ENCODE peak calls at places on chromosome 11, in six cellular contexts. F is left lung, Q is left ventricle myocardium inferior, I is coronary artery, D is cardiac muscle cell, U is fibroblast of lung. O is an unnamed sample.

GRCh38 chr11:7605544-7605943 is 67.8 kb downstream of the CYB5R2 start:
- DNase-seq in F (no peak), D (peak; percentile 79), U (no peak), Q (no peak), I (no peak), O (peak; percentile 20)

GRCh38 chr11:1126491-1126926 is 31.2 kb upstream of the MUC5AC start:
- DNase-seq in F (peak; percentile 53), I (peak; percentile 65), Q (no peak), D (no peak), U (no peak), O (no peak)

GRCh38 chr11:30128269-30128932 is 102.4 kb upstream of the FSHB start:
- DNase-seq in U (peak; percentile 27), F (no peak), I (no peak), Q (no peak), D (peak; percentile 63), O (peak; percentile 53)

GRCh38 chr11:100709233-100709999 is 22.3 kb downstream of the ARHGAP42 start:
- DNase-seq in F (no peak), Q (no peak), D (no peak), I (no peak), U (peak; percentile 24), O (no peak)

GRCh38 chr11:130313383-130314183 is 1.1 kb downstream of the ZBTB44 start:
- DNase-seq in I (no peak), U (peak; percentile 19), F (no peak), D (peak; percentile 3), Q (no peak), O (peak; percentile 26)

GRCh38 chr11:2256293-2256913 is 14.0 kb downstream of the ASCL2 start:
- DNase-seq in F (peak; percentile 59), U (no peak), I (no peak), D (no peak), Q (no peak), O (peak; percentile 54)

GRCh38 chr11:113168358-113168757 is 146.0 kb upstream of the TTC12 start:
- DNase-seq in I (no peak), F (no peak), Q (no peak), D (no peak), U (no peak), O (no peak)

GRCh38 chr11:3014314-3014938 is 22.3 kb upstream of the NAP1L4 start:
- DNase-seq in I (no peak), U (no peak), F (no peak), Q (no peak), D (no peak), O (no peak)

GRCh38 chr11:80521592-80521991 is 1080.8 kb upstream of the TENM4 start:
- DNase-seq in U (no peak), Q (no peak), I (no peak), D (no peak), F (no peak), O (peak; percentile 15)

GRCh38 chr11:102121329-102121728 is 11.1 kb downstream of the YAP1 start:
- DNase-seq in U (no peak), I (no peak), D (peak; percentile 59), F (no peak), Q (no peak), O (no peak)

GRCh38 chr11:64450168-64450560 is 91.2 kb downstream of the RPS6KA4 start:
- DNase-seq in F (no peak), Q (no peak), U (no peak), I (no peak), D (no peak), O (no peak)

GRCh38 chr11:8384199-8384821 is 120.6 kb upstream of the LMO1 start:
- DNase-seq in I (peak; percentile 57), U (peak; percentile 42), Q (no peak), D (peak; percentile 65), F (peak; percentile 80), O (no peak)

GRCh38 chr11:102007567-102008437 is 39.4 kb upstream of the CFAP300 start:
- DNase-seq in U (peak; percentile 73), D (peak; percentile 66), F (no peak), I (no peak), Q (no peak), O (peak; percentile 42)

GRCh38 chr11:128523616-128524015 is 63.7 kb downstream of the ETS1 start:
- DNase-seq in U (peak; percentile 40), D (peak; percentile 78), F (no peak), Q (no peak), I (no peak), O (no peak)

GRCh38 chr11:120752668-120753067 is 241.1 kb downstream of the GRIK4 start:
- DNase-seq in Q (no peak), D (no peak), U (no peak), I (no peak), F (no peak), O (no peak)

GRCh38 chr11:67099841-67100324 is 19.2 kb upstream of the KDM2A start:
- DNase-seq in U (no peak), I (no peak), D (no peak), F (peak; percentile 28), Q (no peak), O (no peak)

GRCh38 chr11:104219081-104219480 is 55.1 kb upstream of the PDGFD start:
- DNase-seq in F (no peak), Q (peak; percentile 18), D (no peak), I (no peak), U (peak; percentile 5), O (no peak)

GRCh38 chr11:2582958-2583604 is 116.7 kb downstream of the KCNQ1OT1 start:
- DNase-seq in I (peak; percentile 57), F (peak; percentile 65), Q (peak; percentile 9), U (no peak), D (no peak), O (no peak)

GRCh38 chr11:67393990-67394389 is 2.2 kb downstream of the RAD9A start:
- DNase-seq in F (peak; percentile 39), Q (no peak), I (no peak), U (no peak), D (no peak), O (no peak)

GRCh38 chr11:111393585-111393984 is 14.5 kb upstream of the POU2AF1 start:
- DNase-seq in Q (no peak), D (no peak), F (no peak), U (no peak), I (no peak), O (no peak)

GRCh38 chr11:66904055-66904454 is 47.2 kb downstream of the LRFN4 start:
- DNase-seq in F (no peak), U (peak; percentile 31), Q (no peak), D (no peak), I (no peak), O (peak; percentile 61)

GRCh38 chr11:103730151-103730940 is 306.1 kb upstream of the DDI1 start:
- DNase-seq in U (peak; percentile 63), F (no peak), D (peak; percentile 66), I (no peak), Q (no peak), O (no peak)

GRCh38 chr11:108117746-108118371 is 3.5 kb upstream of the ACAT1 start:
- DNase-seq in D (peak; percentile 78), F (no peak), Q (no peak), U (peak; percentile 82), I (no peak), O (peak; percentile 44)

GRCh38 chr11:29676993-29677392 is 339.8 kb downstream of the KCNA4 start:
- DNase-seq in D (peak; percentile 18), Q (no peak), I (no peak), U (no peak), F (no peak), O (no peak)

GRCh38 chr11:64355078-64355940 is 3.7 kb upstream of the RPS6KA4 start:
- DNase-seq in Q (peak; percentile 77), U (peak; percentile 79), I (peak; percentile 87), F (peak; percentile 91), D (peak; percentile 84), O (peak; percentile 81)

GRCh38 chr11:45670386-45671135 is 5.1 kb upstream of the CHST1 start:
- DNase-seq in I (no peak), Q (no peak), F (no peak), D (no peak), U (no peak), O (no peak)

GRCh38 chr11:45673441-45673840 is 8.0 kb upstream of the CHST1 start:
- DNase-seq in U (no peak), D (no peak), F (no peak), Q (no peak), I (no peak), O (no peak)

GRCh38 chr11:45672593-45672992 is 7.2 kb upstream of the CHST1 start:
- DNase-seq in F (no peak), U (no peak), I (no peak), Q (no peak), D (no peak), O (no peak)

GRCh38 chr11:45669956-45670355 is 4.5 kb upstream of the CHST1 start:
- DNase-seq in I (no peak), F (no peak), U (no peak), D (no peak), Q (no peak), O (no peak)

GRCh38 chr11:45671246-45672171 is 6.1 kb upstream of the CHST1 start:
- DNase-seq in D (no peak), U (no peak), Q (no peak), I (no peak), F (no peak), O (no peak)
- TF ChIP-seq CTCF in D (no peak), U (no peak), Q (peak; percentile 17), I (no peak), F (no peak), O (no peak)

DNA sequence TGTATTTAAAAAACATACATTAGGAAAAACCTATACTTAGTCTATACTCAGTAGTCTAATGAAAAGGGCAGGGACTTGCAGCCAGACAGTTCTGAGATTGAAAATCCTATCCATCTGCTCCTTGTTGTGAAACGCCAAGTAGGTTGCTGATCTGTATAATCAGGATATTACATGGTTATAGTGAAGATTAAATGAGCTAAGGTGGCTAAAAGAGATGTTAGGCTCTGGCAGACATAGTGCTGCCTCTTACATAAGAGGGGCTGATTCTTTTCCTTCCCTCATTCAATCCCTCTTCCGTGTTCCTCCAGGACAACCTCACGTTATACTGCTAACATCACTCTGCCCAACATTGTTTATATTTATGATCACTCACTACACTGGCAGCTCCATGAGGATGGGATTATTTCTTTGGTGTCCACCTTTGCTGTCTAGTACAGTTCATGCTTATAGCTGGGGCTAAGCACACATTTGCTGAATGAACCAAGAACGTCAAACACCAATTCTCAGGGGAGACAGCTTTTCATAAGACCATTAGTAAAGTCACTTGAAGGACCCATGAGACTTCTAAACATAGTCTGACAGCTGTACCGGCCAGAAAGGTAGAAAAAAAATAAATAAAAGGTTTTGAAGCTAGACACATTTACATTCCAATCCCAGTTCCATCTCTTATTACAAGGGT is 46.3 kb downstream of the GAB2 start:
- DNase-seq in Q (no peak), F (no peak), U (no peak), D (no peak), I (no peak), O (no peak)
- H3K27ac ChIP-seq in Q (peak overlapping the region; percentile 70), F (peak overlapping the region; percentile 53), U (no peak overlapping the region), D (no peak overlapping the region), I (peak overlapping the region; percentile 56), O (no peak overlapping the region)

GRCh38 chr11:15988693-15989231 is 367.6 kb downstream of the SOX6 start:
- DNase-seq in F (no peak), Q (no peak), D (peak; percentile 51), U (no peak), I (no peak), O (no peak)
- TF ChIP-seq CTCF in F (no peak), Q (peak; percentile 49), D (peak; percentile 34), U (no peak), I (no peak), O (no peak)

DNA sequence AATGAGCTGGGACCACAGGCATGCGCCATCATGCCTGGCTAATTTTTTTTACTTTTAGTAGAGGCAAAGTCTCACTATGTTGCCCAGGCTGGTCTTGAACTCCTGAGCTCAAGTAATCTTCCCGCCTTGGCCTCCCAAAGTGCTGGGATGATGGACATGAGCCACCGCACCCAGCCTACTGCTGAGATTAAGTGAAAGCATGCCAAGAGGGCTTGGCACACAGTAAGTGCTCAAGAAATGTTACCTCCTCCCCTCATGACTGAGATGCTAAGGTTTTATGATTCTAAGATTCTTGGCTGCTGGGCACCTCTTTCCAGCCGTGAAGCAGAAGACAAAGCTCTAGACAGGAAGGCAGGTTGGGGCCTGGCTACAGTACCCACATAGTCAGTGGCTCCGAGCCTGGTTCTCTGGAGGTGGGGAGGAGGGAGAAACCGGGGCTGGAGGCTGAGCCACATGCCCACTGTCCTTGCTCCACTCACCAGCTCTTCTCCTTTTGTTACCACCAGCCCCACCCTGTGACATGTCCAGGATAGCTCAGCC is 12.8 kb downstream of the ARHGEF17 start:
- DNase-seq in Q (no peak), I (no peak), D (peak; percentile 74), U (peak; percentile 65), F (no peak), O (no peak)
- H3K27ac ChIP-seq in Q (peak overlapping the region; percentile 99), I (peak overlapping the region; percentile 98), D (peak overlapping the region; percentile 87), U (peak overlapping the region; percentile 73), F (peak overlapping the region; percentile 18), O (peak overlapping the region; percentile 76)

O was measured in RWPE1.